ENCODE peak calls at places on chromosomes 11 and 22, in ten cellular contexts. T is prostate gland; H is fibroblast of mammary gland; C is Jurkat, Clone E6-1; U is lower lobe of right lung; O is stimulated activated naive CD4-positive, alpha-beta T cell treated with Interleukin-2 at 50 U/mL for 16 hours; R is T-helper 2 cell; Z is mucosa of gallbladder; L is T-cell; I is lung microvascular endothelial cell. M is an unnamed sample.

GRCh38 chr11:130525307-130525706 is 76.9 kb downstream of the ADAMTS15 start:
- DNase-seq in Z (no peak), T (no peak), O (no peak), H (no peak), C (no peak), I (no peak), U (no peak), R (no peak), L (no peak), M (no peak)

GRCh38 chr11:61892085-61892370 is 683 bp upstream of the FADS3 start:
- DNase-seq in C (no peak), I (no peak), Z (no peak), L (no peak), H (no peak), O (peak; percentile 50), R (no peak), T (no peak), U (no peak), M (no peak)

GRCh38 chr11:75150079-75150478 is 828 bp upstream of the SLCO2B1 start:
- DNase-seq in C (no peak), H (no peak), R (no peak), Z (no peak), U (no peak), T (no peak), O (no peak), I (no peak), L (no peak), M (no peak)

GRCh38 chr11:15968461-15969130 is 387.8 kb downstream of the SOX6 start:
- DNase-seq in R (no peak), U (no peak), H (no peak), T (no peak), O (no peak), L (no peak), Z (no peak), I (no peak), C (no peak), M (no peak)

GRCh38 chr22:37784829-37785495 is 22.8 kb upstream of the GCAT start:
- DNase-seq in C (no peak), L (no peak), I (no peak), R (no peak), Z (peak; percentile 69), O (no peak), U (peak; percentile 68), T (peak; percentile 88), H (no peak), M (no peak)

GRCh38 chr11:61554172-61554988 is 26.5 kb downstream of the SYT7 start:
- DNase-seq in H (peak; percentile 39), O (peak; percentile 15), I (no peak), T (no peak), C (no peak), Z (no peak), U (no peak), L (no peak), R (no peak), M (no peak)

GRCh38 chr11:74019860-74020259 is 11.0 kb upstream of the UCP3 start:
- DNase-seq in R (no peak), U (no peak), I (no peak), T (no peak), C (no peak), H (peak; percentile 37), O (peak; percentile 81), L (no peak), Z (no peak), M (no peak)

GRCh38 chr11:9208726-9209501 is 56.2 kb downstream of the DENND5A start:
- DNase-seq in Z (no peak), L (no peak), H (peak; percentile 30), I (no peak), T (no peak), C (no peak), U (no peak), R (no peak), O (no peak), M (no peak)

GRCh38 chr22:45007247-45007945 is 2.4 kb downstream of the PHF21B start:
- DNase-seq in R (no peak), C (no peak), L (no peak), H (no peak), Z (no peak), T (peak; percentile 67), O (no peak), I (peak; percentile 52), U (no peak), M (no peak)

GRCh38 chr11:17979770-17980371 is 33.0 kb downstream of the SERGEF start:
- DNase-seq in I (peak; percentile 48), O (no peak), C (peak; percentile 37), H (peak; percentile 20), U (no peak), L (peak; percentile 17), T (peak; percentile 21), R (no peak), Z (peak; percentile 14), M (peak; percentile 12)

GRCh38 chr11:117841582-117842031 is 17.1 kb upstream of the FXYD2 start:
- DNase-seq in O (no peak), I (no peak), U (peak; percentile 32), C (no peak), H (no peak), T (no peak), L (no peak), R (no peak), Z (peak; percentile 8), M (peak; percentile 28)

GRCh38 chr11:42319926-42320325 is 860.5 kb upstream of the LRRC4C start:
- DNase-seq in T (no peak), L (no peak), H (no peak), Z (no peak), I (no peak), O (no peak), C (no peak), U (no peak), R (no peak), M (no peak)

GRCh38 chr22:17792289-17792688 is 18.0 kb upstream of the BID start:
- DNase-seq in H (no peak), T (no peak), Z (no peak), L (no peak), I (no peak), R (no peak), O (no peak), U (no peak), C (no peak), M (no peak)

GRCh38 chr11:84828616-84829015 is 798.5 kb downstream of the DLG2 start:
- DNase-seq in O (no peak), H (no peak), T (no peak), C (no peak), L (no peak), I (no peak), Z (no peak), R (no peak), U (no peak), M (no peak)

GRCh38 chr11:19080579-19080993 is 20.1 kb upstream of the MRGPRX2 start:
- DNase-seq in L (no peak), C (no peak), T (peak; percentile 26), U (peak; percentile 53), Z (peak; percentile 28), O (no peak), H (peak; percentile 79), R (no peak), I (peak; percentile 86), M (no peak)

GRCh38 chr11:109362059-109362458 is 59.9 kb upstream of the C11orf87 start:
- DNase-seq in C (no peak), O (no peak), T (no peak), Z (no peak), R (no peak), I (no peak), U (no peak), H (peak; percentile 47), L (no peak), M (no peak)

GRCh38 chr11:2885017-2885675 is 429 bp downstream of the CDKN1C start:
- DNase-seq in Z (peak; percentile 59), O (no peak), U (peak; percentile 75), L (peak; percentile 37), I (peak; percentile 80), C (no peak), R (no peak), H (peak; percentile 16), T (peak; percentile 58), M (no peak)

GRCh38 chr11:117382746-117383145 is 55.1 kb downstream of the CEP164 start:
- DNase-seq in O (no peak), I (no peak), R (no peak), U (no peak), T (no peak), H (no peak), C (no peak), Z (no peak), L (no peak), M (no peak)

GRCh38 chr11:128232588-128232987 is 354.8 kb downstream of the ETS1 start:
- DNase-seq in R (no peak), C (no peak), H (no peak), L (no peak), U (no peak), T (no peak), O (peak; percentile 62), Z (no peak), I (no peak), M (no peak)

GRCh38 chr22:44630826-44631225 is 71.2 kb upstream of the PRR5 start:
- DNase-seq in I (no peak), O (no peak), L (no peak), Z (no peak), H (no peak), U (peak; percentile 22), C (no peak), R (no peak), T (no peak), M (no peak)

GRCh38 chr22:41237036-41237706 is 3.6 kb downstream of the CHADL start:
- DNase-seq in I (no peak), T (no peak), Z (no peak), O (no peak), H (no peak), L (no peak), R (no peak), U (no peak), C (no peak), M (no peak)

GRCh38 chr22:35634981-35635540 is 13.2 kb upstream of the APOL6 start:
- DNase-seq in U (no peak), L (no peak), I (no peak), O (no peak), R (no peak), C (no peak), T (no peak), Z (no peak), H (peak; percentile 62), M (no peak)

GRCh38 chr22:21808130-21808529 is 59.3 kb downstream of the MAPK1 start:
- DNase-seq in C (no peak), Z (no peak), L (no peak), R (no peak), U (no peak), I (no peak), T (no peak), H (no peak), O (no peak), M (no peak)